ENCODE peak calls at places on chromosome 9, in seven cellular contexts. One of them, this sample, is unnamed.
A peak's percentile ranks its signal among the peaks of the same experiment; 100 is the strongest.

GRCh38 chr9:71355884-71356283 is 234.5 kb upstream of the TRPM3 start:
- DNase-seq in psoas muscle: no peak
- DNase-seq in islet precursor cell: no peak
- DNase-seq in C1 segment of cervical spinal cord: no peak
- DNase-seq in activated naive CD8-positive, alpha-beta T cell treated with anti-CD3 and anti-CD28 coated beads, Interleukin-2, amount 50 U/mL, for 24 hours: no peak
- DNase-seq in D341Med: no peak
- DNase-seq in HCT116: peak; percentile 3
- DNase-seq in this sample: no peak

GRCh38 chr9:134766587-134766986 is 114.0 kb upstream of the FCN2 start:
- DNase-seq in islet precursor cell: no peak
- DNase-seq in psoas muscle: no peak
- DNase-seq in C1 segment of cervical spinal cord: no peak
- DNase-seq in HCT116: no peak
- DNase-seq in activated naive CD8-positive, alpha-beta T cell treated with anti-CD3 and anti-CD28 coated beads, Interleukin-2, amount 50 U/mL, for 24 hours: no peak
- DNase-seq in D341Med: no peak
- DNase-seq in this sample: no peak

GRCh38 chr9:98517710-98518109 is 191.0 kb downstream of the GABBR2 start:
- DNase-seq in activated naive CD8-positive, alpha-beta T cell treated with anti-CD3 and anti-CD28 coated beads, Interleukin-2, amount 50 U/mL, for 24 hours: no peak
- DNase-seq in islet precursor cell: no peak
- DNase-seq in C1 segment of cervical spinal cord: no peak
- DNase-seq in psoas muscle: no peak
- DNase-seq in HCT116: no peak
- DNase-seq in D341Med: no peak
- DNase-seq in this sample: no peak

GRCh38 chr9:99457406-99457805 is 235.3 kb downstream of the SEC61B start:
- DNase-seq in islet precursor cell: no peak
- DNase-seq in psoas muscle: no peak
- DNase-seq in C1 segment of cervical spinal cord: no peak
- DNase-seq in D341Med: no peak
- DNase-seq in HCT116: no peak
- DNase-seq in activated naive CD8-positive, alpha-beta T cell treated with anti-CD3 and anti-CD28 coated beads, Interleukin-2, amount 50 U/mL, for 24 hours: no peak
- DNase-seq in this sample: no peak

GRCh38 chr9:99488109-99489042 is 266.3 kb downstream of the SEC61B start:
- DNase-seq in C1 segment of cervical spinal cord: no peak
- DNase-seq in psoas muscle: no peak
- DNase-seq in activated naive CD8-positive, alpha-beta T cell treated with anti-CD3 and anti-CD28 coated beads, Interleukin-2, amount 50 U/mL, for 24 hours: no peak
- DNase-seq in D341Med: no peak
- DNase-seq in islet precursor cell: no peak
- DNase-seq in HCT116: no peak
- DNase-seq in this sample: no peak

GRCh38 chr9:100489836-100490235 is 16.9 kb downstream of the TMEFF1 start:
- DNase-seq in D341Med: no peak
- DNase-seq in psoas muscle: no peak
- DNase-seq in activated naive CD8-positive, alpha-beta T cell treated with anti-CD3 and anti-CD28 coated beads, Interleukin-2, amount 50 U/mL, for 24 hours: no peak
- DNase-seq in C1 segment of cervical spinal cord: no peak
- DNase-seq in HCT116: no peak
- DNase-seq in islet precursor cell: no peak
- DNase-seq in this sample: no peak

GRCh38 chr9:70484232-70485130 is 70.0 kb upstream of the KLF9 start:
- DNase-seq in activated naive CD8-positive, alpha-beta T cell treated with anti-CD3 and anti-CD28 coated beads, Interleukin-2, amount 50 U/mL, for 24 hours: no peak
- DNase-seq in HCT116: peak; percentile 68
- DNase-seq in D341Med: peak; percentile 74
- DNase-seq in psoas muscle: no peak
- DNase-seq in islet precursor cell: no peak
- DNase-seq in C1 segment of cervical spinal cord: no peak
- DNase-seq in this sample: no peak

GRCh38 chr9:95727947-95728546 is 147.4 kb upstream of the ERCC6L2 start:
- DNase-seq in C1 segment of cervical spinal cord: no peak
- DNase-seq in activated naive CD8-positive, alpha-beta T cell treated with anti-CD3 and anti-CD28 coated beads, Interleukin-2, amount 50 U/mL, for 24 hours: no peak
- DNase-seq in islet precursor cell: no peak
- DNase-seq in HCT116: no peak
- DNase-seq in psoas muscle: no peak
- DNase-seq in D341Med: no peak
- DNase-seq in this sample: no peak

GRCh38 chr9:105187781-105188180 is 56.7 kb upstream of the SLC44A1 start:
- DNase-seq in C1 segment of cervical spinal cord: no peak
- DNase-seq in islet precursor cell: no peak
- DNase-seq in psoas muscle: no peak
- DNase-seq in activated naive CD8-positive, alpha-beta T cell treated with anti-CD3 and anti-CD28 coated beads, Interleukin-2, amount 50 U/mL, for 24 hours: no peak
- DNase-seq in D341Med: no peak
- DNase-seq in HCT116: no peak
- DNase-seq in this sample: no peak

GRCh38 chr9:130234340-130235260 is 31.0 kb upstream of the HMCN2 start:
- DNase-seq in psoas muscle: peak; percentile 51
- DNase-seq in D341Med: peak; percentile 13
- DNase-seq in islet precursor cell: peak; percentile 47
- DNase-seq in C1 segment of cervical spinal cord: no peak
- DNase-seq in HCT116: no peak
- DNase-seq in activated naive CD8-positive, alpha-beta T cell treated with anti-CD3 and anti-CD28 coated beads, Interleukin-2, amount 50 U/mL, for 24 hours: no peak
- DNase-seq in this sample: no peak

GRCh38 chr9:88476491-88477271 is 58.3 kb upstream of the NXNL2 start:
- DNase-seq in activated naive CD8-positive, alpha-beta T cell treated with anti-CD3 and anti-CD28 coated beads, Interleukin-2, amount 50 U/mL, for 24 hours: no peak
- DNase-seq in D341Med: no peak
- DNase-seq in C1 segment of cervical spinal cord: no peak
- DNase-seq in islet precursor cell: no peak
- DNase-seq in HCT116: no peak
- DNase-seq in psoas muscle: no peak
- DNase-seq in this sample: no peak

GRCh38 chr9:95425910-95426551 is 90.7 kb downstream of the PTCH1 start:
- DNase-seq in activated naive CD8-positive, alpha-beta T cell treated with anti-CD3 and anti-CD28 coated beads, Interleukin-2, amount 50 U/mL, for 24 hours: peak; percentile 14
- DNase-seq in C1 segment of cervical spinal cord: no peak
- DNase-seq in HCT116: no peak
- DNase-seq in psoas muscle: no peak
- DNase-seq in D341Med: peak; percentile 53
- DNase-seq in islet precursor cell: no peak
- DNase-seq in this sample: no peak

GRCh38 chr9:100577776-100578448 is at the start of gene CAVIN4:
- DNase-seq in D341Med: no peak
- DNase-seq in psoas muscle: peak; percentile 71
- DNase-seq in HCT116: no peak
- DNase-seq in C1 segment of cervical spinal cord: no peak
- DNase-seq in activated naive CD8-positive, alpha-beta T cell treated with anti-CD3 and anti-CD28 coated beads, Interleukin-2, amount 50 U/mL, for 24 hours: no peak
- DNase-seq in islet precursor cell: no peak
- DNase-seq in this sample: no peak

GRCh38 chr9:21294904-21295538 is 10.1 kb downstream of the IFNA5 start:
- DNase-seq in D341Med: no peak
- DNase-seq in psoas muscle: no peak
- DNase-seq in C1 segment of cervical spinal cord: no peak
- DNase-seq in HCT116: no peak
- DNase-seq in islet precursor cell: no peak
- DNase-seq in activated naive CD8-positive, alpha-beta T cell treated with anti-CD3 and anti-CD28 coated beads, Interleukin-2, amount 50 U/mL, for 24 hours: no peak
- DNase-seq in this sample: no peak

GRCh38 chr9:110443878-110444245 is 106.2 kb upstream of the TXNDC8 start:
- DNase-seq in psoas muscle: no peak
- DNase-seq in C1 segment of cervical spinal cord: no peak
- DNase-seq in activated naive CD8-positive, alpha-beta T cell treated with anti-CD3 and anti-CD28 coated beads, Interleukin-2, amount 50 U/mL, for 24 hours: no peak
- DNase-seq in islet precursor cell: no peak
- DNase-seq in HCT116: no peak
- DNase-seq in D341Med: no peak
- DNase-seq in this sample: no peak

GRCh38 chr9:682633-683508 is 158.6 kb upstream of the DMRT1 start:
- DNase-seq in psoas muscle: no peak
- DNase-seq in C1 segment of cervical spinal cord: no peak
- DNase-seq in activated naive CD8-positive, alpha-beta T cell treated with anti-CD3 and anti-CD28 coated beads, Interleukin-2, amount 50 U/mL, for 24 hours: no peak
- DNase-seq in HCT116: no peak
- DNase-seq in islet precursor cell: peak; percentile 73
- DNase-seq in D341Med: no peak
- DNase-seq in this sample: no peak

GRCh38 chr9:114495992-114496391 is 9.3 kb downstream of the WHRN start:
- DNase-seq in HCT116: no peak
- DNase-seq in psoas muscle: no peak
- DNase-seq in activated naive CD8-positive, alpha-beta T cell treated with anti-CD3 and anti-CD28 coated beads, Interleukin-2, amount 50 U/mL, for 24 hours: no peak
- DNase-seq in islet precursor cell: no peak
- DNase-seq in C1 segment of cervical spinal cord: no peak
- DNase-seq in D341Med: no peak
- DNase-seq in this sample: no peak

GRCh38 chr9:120445974-120446373 is 134.0 kb downstream of the CDK5RAP2 start:
- DNase-seq in C1 segment of cervical spinal cord: no peak
- DNase-seq in HCT116: no peak
- DNase-seq in psoas muscle: no peak
- DNase-seq in D341Med: no peak
- DNase-seq in islet precursor cell: no peak
- DNase-seq in activated naive CD8-positive, alpha-beta T cell treated with anti-CD3 and anti-CD28 coated beads, Interleukin-2, amount 50 U/mL, for 24 hours: no peak
- DNase-seq in this sample: no peak

GRCh38 chr9:137303031-137303892 is 1.2 kb upstream of the NRARP start:
- DNase-seq in activated naive CD8-positive, alpha-beta T cell treated with anti-CD3 and anti-CD28 coated beads, Interleukin-2, amount 50 U/mL, for 24 hours: no peak
- DNase-seq in psoas muscle: peak; percentile 49
- DNase-seq in HCT116: no peak
- DNase-seq in islet precursor cell: peak; percentile 58
- DNase-seq in C1 segment of cervical spinal cord: no peak
- DNase-seq in D341Med: no peak
- DNase-seq in this sample: no peak

GRCh38 chr9:115035872-115036612 is 81.9 kb downstream of the TNC start:
- DNase-seq in D341Med: no peak
- DNase-seq in C1 segment of cervical spinal cord: no peak
- DNase-seq in HCT116: peak; percentile 32
- DNase-seq in activated naive CD8-positive, alpha-beta T cell treated with anti-CD3 and anti-CD28 coated beads, Interleukin-2, amount 50 U/mL, for 24 hours: peak; percentile 40
- DNase-seq in psoas muscle: no peak
- DNase-seq in islet precursor cell: no peak
- DNase-seq in this sample: no peak

GRCh38 chr9:90860826-90861225 is 59.2 kb downstream of the SYK start:
- DNase-seq in psoas muscle: no peak
- DNase-seq in activated naive CD8-positive, alpha-beta T cell treated with anti-CD3 and anti-CD28 coated beads, Interleukin-2, amount 50 U/mL, for 24 hours: no peak
- DNase-seq in islet precursor cell: no peak
- DNase-seq in D341Med: no peak
- DNase-seq in C1 segment of cervical spinal cord: no peak
- DNase-seq in HCT116: no peak
- DNase-seq in this sample: no peak

GRCh38 chr9:34591091-34591910 is 1.8 kb upstream of the CNTFR start:
- DNase-seq in islet precursor cell: peak; percentile 94
- DNase-seq in activated naive CD8-positive, alpha-beta T cell treated with anti-CD3 and anti-CD28 coated beads, Interleukin-2, amount 50 U/mL, for 24 hours: peak; percentile 90
- DNase-seq in D341Med: peak; percentile 92
- DNase-seq in C1 segment of cervical spinal cord: no peak
- DNase-seq in HCT116: peak; percentile 33
- DNase-seq in psoas muscle: peak; percentile 94
- DNase-seq in this sample: peak; percentile 64

GRCh38 chr9:88387035-88387732 is 1.1 kb upstream of the SPIN1 start:
- DNase-seq in D341Med: no peak
- DNase-seq in islet precursor cell: peak; percentile 75
- DNase-seq in HCT116: peak; percentile 23
- DNase-seq in C1 segment of cervical spinal cord: no peak
- DNase-seq in activated naive CD8-positive, alpha-beta T cell treated with anti-CD3 and anti-CD28 coated beads, Interleukin-2, amount 50 U/mL, for 24 hours: peak; percentile 24
- DNase-seq in psoas muscle: peak; percentile 49
- DNase-seq in this sample: no peak

GRCh38 chr9:95821999-95822398 is 53.5 kb upstream of the ERCC6L2 start:
- DNase-seq in C1 segment of cervical spinal cord: no peak
- DNase-seq in D341Med: no peak
- DNase-seq in psoas muscle: no peak
- DNase-seq in HCT116: no peak
- DNase-seq in islet precursor cell: no peak
- DNase-seq in activated naive CD8-positive, alpha-beta T cell treated with anti-CD3 and anti-CD28 coated beads, Interleukin-2, amount 50 U/mL, for 24 hours: no peak
- DNase-seq in this sample: no peak

GRCh38 chr9:90843530-90843929 is 41.9 kb downstream of the SYK start:
- DNase-seq in HCT116: no peak
- DNase-seq in D341Med: no peak
- DNase-seq in activated naive CD8-positive, alpha-beta T cell treated with anti-CD3 and anti-CD28 coated beads, Interleukin-2, amount 50 U/mL, for 24 hours: no peak
- DNase-seq in C1 segment of cervical spinal cord: no peak
- DNase-seq in psoas muscle: no peak
- DNase-seq in islet precursor cell: no peak
- DNase-seq in this sample: no peak

GRCh38 chr9:69573666-69574456 is 98.3 kb downstream of the APBA1 start:
- DNase-seq in islet precursor cell: no peak
- DNase-seq in activated naive CD8-positive, alpha-beta T cell treated with anti-CD3 and anti-CD28 coated beads, Interleukin-2, amount 50 U/mL, for 24 hours: no peak
- DNase-seq in C1 segment of cervical spinal cord: no peak
- DNase-seq in D341Med: no peak
- DNase-seq in psoas muscle: no peak
- DNase-seq in HCT116: no peak
- DNase-seq in this sample: no peak

GRCh38 chr9:33012328-33013068 is 11.1 kb upstream of the APTX start:
- DNase-seq in islet precursor cell: no peak
- DNase-seq in activated naive CD8-positive, alpha-beta T cell treated with anti-CD3 and anti-CD28 coated beads, Interleukin-2, amount 50 U/mL, for 24 hours: no peak
- DNase-seq in HCT116: no peak
- DNase-seq in C1 segment of cervical spinal cord: no peak
- DNase-seq in D341Med: no peak
- DNase-seq in psoas muscle: no peak
- DNase-seq in this sample: no peak

This sample was measured in breast epithelium.